ENCODE peak calls at places on chromosome 20, in nine cellular contexts. Q, L, N, Z, K, S, U, O and X are unnamed samples.

GRCh38 chr20:49281059-49281912 is 3.4 kb upstream of the ZNFX1 start:
- DNase-seq in U (no peak), K (no peak), O (no peak), N (peak), Q (peak), S (peak), L (no peak), Z (no peak), X (no peak)

GRCh38 chr20:35601021-35601973 is 14.3 kb upstream of the SPAG4 start:
- DNase-seq in Q (peak), K (peak), U (peak), L (peak), S (peak), O (peak), N (peak), Z (peak), X (no peak)

GRCh38 chr20:10040070-10040970 is 5.5 kb downstream of the ANKEF1 start:
- DNase-seq in L (no peak), N (peak), U (no peak), K (no peak), O (peak), Q (peak), S (no peak), Z (no peak), X (no peak)

GRCh38 chr20:37911838-37912273 is 8.9 kb downstream of the VSTM2L start:
- DNase-seq in L (peak), Q (peak), S (peak), O (no peak), N (peak), U (peak), K (no peak), Z (no peak), X (no peak)

GRCh38 chr20:16476032-16476431 is 97.2 kb downstream of the KIF16B start:
- DNase-seq in L (peak), K (no peak), S (no peak), U (no peak), Z (peak), Q (peak), N (peak), O (peak), X (no peak)

GRCh38 chr20:14721926-14722325 is 384.5 kb upstream of the FLRT3 start:
- DNase-seq in K (no peak), L (no peak), S (no peak), Z (no peak), N (no peak), U (no peak), O (no peak), Q (no peak), X (no peak)

GRCh38 chr20:11180186-11180585 is 506.4 kb upstream of the JAG1 start:
- DNase-seq in U (no peak), K (no peak), Z (no peak), Q (no peak), N (no peak), O (no peak), L (no peak), S (no peak), X (no peak)

GRCh38 chr20:14116037-14116436 is 120.7 kb downstream of the MACROD2 start:
- DNase-seq in Q (no peak), K (no peak), S (no peak), L (no peak), U (no peak), O (no peak), Z (no peak), N (no peak), X (no peak)

GRCh38 chr20:25309395-25310267 is 61.7 kb downstream of the PYGB start:
- DNase-seq in O (peak), K (no peak), Q (peak), Z (peak), L (no peak), U (peak), N (peak), S (no peak), X (no peak)

GRCh38 chr20:36402708-36403107 is 96.6 kb downstream of the DLGAP4 start:
- DNase-seq in N (no peak), U (no peak), Q (no peak), S (no peak), K (no peak), Z (no peak), O (no peak), L (no peak), X (no peak)

GRCh38 chr20:39886650-39887190 is 802.3 kb downstream of the MAFB start:
- DNase-seq in N (no peak), Q (no peak), L (peak), Z (peak), K (no peak), U (peak), S (no peak), O (no peak), X (no peak)

GRCh38 chr20:35237486-35237885 is 11.0 kb downstream of the MMP24 start:
- DNase-seq in N (no peak), Z (no peak), U (no peak), L (no peak), S (no peak), K (no peak), O (no peak), Q (no peak), X (no peak)

GRCh38 chr20:23228912-23229311 is 121.7 kb upstream of the NXT1 start:
- DNase-seq in U (no peak), N (no peak), L (no peak), O (no peak), K (no peak), S (no peak), Q (peak), Z (no peak), X (no peak)

GRCh38 chr20:53774487-53775203 is 181.0 kb upstream of the ZNF217 start:
- DNase-seq in U (no peak), N (peak), K (no peak), Z (no peak), O (peak), L (no peak), S (no peak), Q (peak), X (no peak)

DNA sequence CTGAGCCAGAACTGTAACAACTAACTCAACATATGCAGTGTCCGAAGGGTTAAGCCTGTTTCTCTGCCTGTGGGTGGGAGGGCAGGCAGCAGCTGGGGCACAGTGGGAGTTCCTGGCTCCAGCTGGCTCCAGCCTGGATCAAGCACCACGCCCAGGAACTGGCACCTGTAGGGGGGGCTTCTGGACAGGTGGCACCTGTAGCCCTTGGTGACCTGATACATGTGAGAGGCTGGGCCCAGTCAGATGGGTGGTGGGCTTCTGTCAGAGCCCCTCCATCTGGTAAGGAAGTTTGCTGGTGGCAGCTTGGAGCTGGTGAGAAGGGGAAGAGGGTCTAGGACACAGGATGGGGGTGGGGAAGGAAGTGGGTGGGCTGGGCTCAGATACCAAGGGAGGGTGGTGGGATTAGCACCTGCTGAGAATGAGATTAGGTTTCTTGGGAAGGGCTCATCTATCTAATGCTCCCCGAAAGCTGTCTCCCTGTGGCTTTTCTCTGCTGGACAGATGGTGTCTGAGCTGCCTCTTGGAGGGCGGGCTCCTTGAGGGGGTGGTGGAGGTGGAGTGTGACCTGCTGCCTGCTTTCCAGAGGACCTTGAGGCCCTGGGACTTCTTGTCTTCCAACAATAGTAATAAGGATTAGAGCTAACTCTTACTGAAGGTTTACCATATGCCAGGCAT is 28.5 kb downstream of the BCL2L1 start:
- DNase-seq in K (no peak), L (no peak), U (no peak), Z (no peak), S (peak), O (no peak), Q (no peak), N (no peak), X (peak)
- TF ChIP-seq CTCF in K (no peak), L (no peak), U (no peak), Z (no peak), S (no peak), O (no peak), Q (no peak), N (no peak), X (no peak)

DNA sequence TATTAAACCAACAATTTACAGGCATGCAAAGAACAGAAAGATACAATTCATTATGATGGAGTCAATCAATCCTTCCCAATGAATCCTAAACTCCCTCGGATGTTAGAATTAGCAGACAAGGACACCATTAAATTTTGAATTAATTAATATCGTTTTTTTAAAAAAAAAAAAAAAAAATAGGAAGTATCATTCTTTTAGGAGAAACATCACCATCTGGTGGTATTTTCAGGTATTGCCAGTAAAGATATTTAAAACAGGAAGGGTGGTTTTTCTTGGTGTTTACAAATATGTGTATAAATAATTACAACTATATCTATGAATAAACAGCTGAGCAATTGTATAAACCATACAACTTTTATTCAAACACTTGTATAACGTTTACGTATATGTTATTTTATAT is 564.4 kb downstream of the HAO1 start:
- DNase-seq in Q (peak), S (no peak), O (peak), N (peak), Z (no peak), L (no peak), K (no peak), U (no peak), X (no peak)
- TF ChIP-seq CTCF in Q (peak), S (no peak), O (peak), N (peak), Z (no peak), L (peak), K (no peak), U (no peak), X (peak)

DNA sequence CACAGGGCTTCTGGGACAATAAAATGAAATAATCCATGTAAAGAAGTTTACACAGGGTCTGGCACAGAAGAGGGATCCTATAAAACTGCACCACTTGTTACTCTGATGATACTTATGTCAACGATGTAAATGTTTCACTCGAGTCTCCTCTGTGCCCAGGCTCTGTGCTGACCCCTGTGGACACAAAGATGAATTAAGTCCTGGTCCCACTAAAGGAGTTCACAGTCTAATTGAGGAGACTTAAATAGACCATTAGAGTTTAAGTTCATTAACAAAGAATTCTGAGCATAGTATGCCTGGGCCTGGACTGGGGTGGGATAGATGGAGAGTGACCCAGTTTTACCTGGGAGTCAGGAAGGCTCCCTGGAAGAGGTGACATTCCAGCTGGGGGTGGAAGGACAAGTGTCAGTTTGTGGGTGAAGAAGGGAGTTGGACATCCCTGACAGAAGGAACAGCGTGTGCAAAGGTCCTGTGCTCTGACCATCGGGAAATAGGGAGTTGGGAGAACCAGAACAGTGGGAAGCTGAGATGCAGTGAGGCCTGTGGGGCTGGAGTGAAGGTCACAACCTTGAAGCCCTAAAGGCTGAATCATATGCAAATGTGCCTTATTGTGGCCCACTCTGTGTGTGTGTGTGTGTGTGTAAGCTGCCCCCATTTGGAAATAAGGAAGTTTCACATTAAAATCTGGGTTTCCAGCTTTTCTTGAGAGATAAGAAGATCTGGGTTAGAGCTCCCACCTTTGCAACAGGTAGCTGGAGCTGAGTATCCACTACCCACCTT is 1.1 kb downstream of the OCSTAMP start:
- DNase-seq in U (no peak), Q (no peak), L (no peak), K (no peak), Z (no peak), S (no peak), O (no peak), N (no peak), X (no peak)
- TF ChIP-seq CTCF in U (no peak), Q (no peak), L (no peak), K (no peak), Z (no peak), S (no peak), O (no peak), N (no peak), X (no peak)

DNA sequence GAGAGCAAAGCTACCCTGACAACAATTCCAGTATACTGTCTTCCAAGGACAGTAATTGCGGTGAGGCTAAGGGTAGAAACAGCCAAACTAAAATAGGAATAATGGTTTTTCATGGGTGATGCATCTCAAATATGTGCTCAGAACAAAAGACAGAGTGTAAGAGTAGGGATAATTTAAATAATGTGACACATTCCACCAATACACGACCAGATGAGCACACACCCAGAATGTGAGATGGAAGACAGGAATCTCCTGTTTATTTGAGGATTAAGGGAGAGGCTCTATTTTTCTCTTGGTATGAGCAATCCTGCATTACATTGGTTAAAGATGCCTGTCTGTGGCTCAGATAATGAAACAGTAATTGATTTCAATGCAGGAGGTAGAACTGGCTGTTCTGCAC is 292.9 kb upstream of the ZFP64 start:
- DNase-seq in O (peak), K (no peak), Q (peak), N (no peak), L (no peak), Z (no peak), U (no peak), S (no peak), X (no peak)
- TF ChIP-seq CTCF in O (no peak), K (no peak), Q (no peak), N (no peak), L (no peak), Z (no peak), U (no peak), S (no peak), X (no peak)